ENCODE peak calls at places on chromosomes 12 and 14, in nine cellular contexts. K, H, T, P, J, Z, F, M and G are unnamed samples.

GRCh38 chr14:23556700-23557440 is 799 bp downstream of the THTPA start:
- DNase-seq in M (no peak), H (no peak), K (peak), T (no peak), P (no peak), Z (no peak), J (no peak), F (no peak), G (no peak)

GRCh38 chr14:104047761-104048160 is 37.7 kb upstream of the ASPG start:
- DNase-seq in T (no peak), M (no peak), J (no peak), P (no peak), K (no peak), H (no peak), F (no peak), Z (no peak), G (no peak)

GRCh38 chr14:103007555-103007954 is 49.8 kb downstream of the CDC42BPB start:
- DNase-seq in Z (peak), P (no peak), J (no peak), H (no peak), K (no peak), F (no peak), T (no peak), M (no peak), G (no peak)

GRCh38 chr12:108565976-108566375 is 3.6 kb downstream of the ISCU start:
- DNase-seq in H (peak), J (peak), P (peak), M (peak), K (peak), Z (no peak), T (peak), F (no peak), G (peak)

GRCh38 chr14:65872536-65872935 is 460.0 kb downstream of the FUT8 start:
- DNase-seq in M (no peak), T (no peak), P (no peak), Z (no peak), K (no peak), F (no peak), H (no peak), J (no peak), G (no peak)

GRCh38 chr12:10205251-10205807 is 7.3 kb upstream of the GABARAPL1 start:
- DNase-seq in T (no peak), J (no peak), P (no peak), K (peak), M (peak), Z (no peak), H (no peak), F (no peak), G (no peak)

GRCh38 chr14:66045572-66046021 is 440.6 kb upstream of the CCDC196 start:
- DNase-seq in Z (no peak), H (no peak), T (no peak), K (no peak), P (no peak), F (no peak), J (peak), M (no peak), G (no peak)

GRCh38 chr12:20523658-20524057 is 155.3 kb downstream of the PDE3A start:
- DNase-seq in F (no peak), T (no peak), M (no peak), J (no peak), Z (no peak), H (no peak), K (no peak), P (no peak), G (no peak)

GRCh38 chr12:131929530-131930456 is 717 bp downstream of the PUS1 start:
- DNase-seq in F (no peak), Z (no peak), K (peak), J (no peak), P (no peak), H (peak), M (no peak), T (peak), G (peak)